ENCODE peak calls at places on chromosomes 13 and 19, in four cellular contexts. One of them, this sample, is unnamed.

GRCh38 chr13:48645845-48646244 is 7.9 kb upstream of the CYSLTR2 start:
- DNase-seq in sigmoid colon: no peak
- DNase-seq in SK-N-SH: no peak
- DNase-seq in Panc1: no peak
- DNase-seq in this sample: no peak

GRCh38 chr13:81760316-81760715 is 1419.4 kb upstream of the SPRY2 start:
- DNase-seq in sigmoid colon: no peak
- DNase-seq in SK-N-SH: no peak
- DNase-seq in Panc1: no peak
- DNase-seq in this sample: no peak

GRCh38 chr19:14072535-14073231 is at the start of gene MISP3:
- DNase-seq in sigmoid colon: peak
- DNase-seq in SK-N-SH: peak
- DNase-seq in Panc1: no peak
- DNase-seq in this sample: no peak

GRCh38 chr13:43905435-43906031 is 25.8 kb downstream of the LACC1 start:
- DNase-seq in sigmoid colon: no peak
- DNase-seq in SK-N-SH: peak
- DNase-seq in Panc1: peak
- DNase-seq in this sample: no peak

GRCh38 chr13:24692541-24692940 is 12.3 kb downstream of the ATP12A start:
- DNase-seq in sigmoid colon: no peak
- DNase-seq in SK-N-SH: no peak
- DNase-seq in Panc1: no peak
- DNase-seq in this sample: no peak

GRCh38 chr13:51601601-51602348 is 17.5 kb downstream of the WDFY2 start:
- DNase-seq in sigmoid colon: no peak
- DNase-seq in SK-N-SH: no peak
- DNase-seq in Panc1: no peak
- DNase-seq in this sample: no peak

GRCh38 chr19:36008336-36008978 is at the start of gene SYNE4:
- DNase-seq in sigmoid colon: peak
- DNase-seq in SK-N-SH: no peak
- DNase-seq in Panc1: no peak
- DNase-seq in this sample: no peak

GRCh38 chr13:40031031-40031430 is 375.6 kb downstream of the COG6 start:
- DNase-seq in sigmoid colon: no peak
- DNase-seq in SK-N-SH: no peak
- DNase-seq in Panc1: no peak
- DNase-seq in this sample: no peak

GRCh38 chr19:55075366-55075998 is at the start of gene EPS8L1:
- DNase-seq in sigmoid colon: no peak
- DNase-seq in SK-N-SH: no peak
- DNase-seq in Panc1: no peak
- DNase-seq in this sample: no peak

GRCh38 chr13:101487046-101487830 is 34.8 kb downstream of the ITGBL1 start:
- DNase-seq in sigmoid colon: no peak
- DNase-seq in SK-N-SH: no peak
- DNase-seq in Panc1: no peak
- DNase-seq in this sample: no peak

GRCh38 chr13:41352935-41353801 is 42.1 kb downstream of the NAA16 start:
- DNase-seq in sigmoid colon: no peak
- DNase-seq in SK-N-SH: peak
- DNase-seq in Panc1: peak
- DNase-seq in this sample: no peak

GRCh38 chr13:26348966-26349365 is 95.0 kb downstream of the CDK8 start:
- DNase-seq in sigmoid colon: no peak
- DNase-seq in SK-N-SH: no peak
- DNase-seq in Panc1: no peak
- DNase-seq in this sample: no peak

GRCh38 chr19:35975608-35976214 is 19.3 kb upstream of the SDHAF1 start:
- DNase-seq in sigmoid colon: no peak
- DNase-seq in SK-N-SH: no peak
- DNase-seq in Panc1: no peak
- DNase-seq in this sample: no peak

GRCh38 chr19:55228403-55229031 is at the start of gene TMEM86B:
- DNase-seq in sigmoid colon: no peak
- DNase-seq in SK-N-SH: peak
- DNase-seq in Panc1: no peak
- DNase-seq in this sample: no peak

GRCh38 chr13:22848539-22849052 is 332.2 kb upstream of the SGCG start:
- DNase-seq in sigmoid colon: no peak
- DNase-seq in SK-N-SH: peak
- DNase-seq in Panc1: no peak
- DNase-seq in this sample: no peak

GRCh38 chr13:40780822-40781401 is 8.5 kb upstream of the SLC25A15 start:
- DNase-seq in sigmoid colon: no peak
- DNase-seq in SK-N-SH: peak
- DNase-seq in Panc1: no peak
- DNase-seq in this sample: no peak

GRCh38 chr13:46630419-46631183 is 77.6 kb downstream of the LRCH1 start:
- DNase-seq in sigmoid colon: no peak
- DNase-seq in SK-N-SH: peak
- DNase-seq in Panc1: no peak
- DNase-seq in this sample: no peak

GRCh38 chr19:34707661-34708060 is 26.4 kb upstream of the ZNF181 start:
- DNase-seq in sigmoid colon: no peak
- DNase-seq in SK-N-SH: no peak
- DNase-seq in Panc1: no peak
- DNase-seq in this sample: no peak

GRCh38 chr13:98252931-98253470 is 75.9 kb upstream of the RNF113B start:
- DNase-seq in sigmoid colon: no peak
- DNase-seq in SK-N-SH: no peak
- DNase-seq in Panc1: no peak
- DNase-seq in this sample: no peak

GRCh38 chr19:35673121-35673804 is 6.9 kb downstream of the UPK1A start:
- DNase-seq in sigmoid colon: peak
- DNase-seq in SK-N-SH: peak
- DNase-seq in Panc1: peak
- DNase-seq in this sample: no peak

GRCh38 chr13:113963376-113963775 is 10.5 kb downstream of the C13orf46 start:
- DNase-seq in sigmoid colon: peak
- DNase-seq in SK-N-SH: no peak
- DNase-seq in Panc1: no peak
- DNase-seq in this sample: peak

GRCh38 chr13:114174529-114174941 is 4.5 kb upstream of the CFAP97D2 start:
- DNase-seq in sigmoid colon: no peak
- DNase-seq in SK-N-SH: no peak
- DNase-seq in Panc1: no peak
- DNase-seq in this sample: no peak

GRCh38 chr13:24649685-24650038 is 30.5 kb upstream of the ATP12A start:
- DNase-seq in sigmoid colon: no peak
- DNase-seq in SK-N-SH: no peak
- DNase-seq in Panc1: no peak
- DNase-seq in this sample: no peak

GRCh38 chr13:71320452-71320851 is 546.6 kb downstream of the DACH1 start:
- DNase-seq in sigmoid colon: no peak
- DNase-seq in SK-N-SH: no peak
- DNase-seq in Panc1: no peak
- DNase-seq in this sample: no peak

GRCh38 chr19:47539747-47540311 is 25.0 kb upstream of the NAPA start:
- DNase-seq in sigmoid colon: no peak
- DNase-seq in SK-N-SH: peak
- DNase-seq in Panc1: no peak
- DNase-seq in this sample: no peak

GRCh38 chr13:45691667-45692066 is 10.5 kb upstream of the CBY2 start:
- DNase-seq in sigmoid colon: no peak
- DNase-seq in SK-N-SH: no peak
- DNase-seq in Panc1: no peak
- DNase-seq in this sample: no peak

GRCh38 chr13:51873837-51874236 is 12.1 kb downstream of the CCDC70 start:
- DNase-seq in sigmoid colon: no peak
- DNase-seq in SK-N-SH: no peak
- DNase-seq in Panc1: no peak
- DNase-seq in this sample: no peak

GRCh38 chr19:38061294-38061693 is 154.3 kb downstream of the SIPA1L3 start:
- DNase-seq in sigmoid colon: no peak
- DNase-seq in SK-N-SH: no peak
- DNase-seq in Panc1: no peak
- DNase-seq in this sample: no peak

GRCh38 chr13:72959643-72960042 is 99.2 kb upstream of the KLF5 start:
- DNase-seq in sigmoid colon: no peak
- DNase-seq in SK-N-SH: no peak
- DNase-seq in Panc1: no peak
- DNase-seq in this sample: no peak

GRCh38 chr19:38648789-38649304 is 1.4 kb downstream of the ACTN4 start:
- DNase-seq in sigmoid colon: no peak
- DNase-seq in SK-N-SH: no peak
- DNase-seq in Panc1: no peak
- DNase-seq in this sample: no peak

GRCh38 chr13:47675871-47676270 is 325.2 kb downstream of the SUCLA2 start:
- DNase-seq in sigmoid colon: no peak
- DNase-seq in SK-N-SH: no peak
- DNase-seq in Panc1: no peak
- DNase-seq in this sample: no peak

GRCh38 chr13:100608906-100609305 is 20.3 kb upstream of the GGACT start:
- DNase-seq in sigmoid colon: no peak
- DNase-seq in SK-N-SH: no peak
- DNase-seq in Panc1: no peak
- DNase-seq in this sample: no peak

GRCh38 chr19:38852231-38853044 is 2.7 kb upstream of the HNRNPL start:
- DNase-seq in sigmoid colon: peak
- DNase-seq in SK-N-SH: peak
- DNase-seq in Panc1: no peak
- DNase-seq in this sample: peak

GRCh38 chr19:2550431-2551171 is 74.7 kb downstream of the GADD45B start:
- DNase-seq in sigmoid colon: peak
- DNase-seq in SK-N-SH: peak
- DNase-seq in Panc1: no peak
- DNase-seq in this sample: no peak

GRCh38 chr19:2607712-2608601 is 94.5 kb downstream of the GNG7 start:
- DNase-seq in sigmoid colon: peak
- DNase-seq in SK-N-SH: no peak
- DNase-seq in Panc1: no peak
- DNase-seq in this sample: no peak

GRCh38 chr13:102351486-102351885 is 50.4 kb downstream of the FGF14 start:
- DNase-seq in sigmoid colon: no peak
- DNase-seq in SK-N-SH: no peak
- DNase-seq in Panc1: no peak
- DNase-seq in this sample: no peak

GRCh38 chr13:105426454-105426853 is 1109.0 kb downstream of the EFNB2 start:
- DNase-seq in sigmoid colon: no peak
- DNase-seq in SK-N-SH: no peak
- DNase-seq in Panc1: no peak
- DNase-seq in this sample: no peak
- TF ChIP-seq POLR2AphosphoS5 in sigmoid colon: no peak
- TF ChIP-seq POLR2AphosphoS5 in SK-N-SH: no peak
- TF ChIP-seq POLR2AphosphoS5 in Panc1: no peak
- TF ChIP-seq POLR2AphosphoS5 in this sample: no peak

GRCh38 chr19:16146112-16146511 is 2.6 kb downstream of the HSH2D start:
- DNase-seq in sigmoid colon: no peak
- DNase-seq in SK-N-SH: no peak
- DNase-seq in Panc1: no peak
- DNase-seq in this sample: no peak
- H3K27ac ChIP-seq in sigmoid colon: no peak
- H3K27ac ChIP-seq in SK-N-SH: no peak
- H3K27ac ChIP-seq in Panc1: no peak
- H3K27ac ChIP-seq in this sample: no peak

GRCh38 chr19:1267441-1268391 is 1.4 kb upstream of the CIRBP start:
- DNase-seq in sigmoid colon: peak
- DNase-seq in SK-N-SH: no peak
- DNase-seq in Panc1: no peak
- DNase-seq in this sample: peak

GRCh38 chr19:1264801-1265610 is 4.1 kb upstream of the CIRBP start:
- DNase-seq in sigmoid colon: peak
- DNase-seq in SK-N-SH: no peak
- DNase-seq in Panc1: no peak
- DNase-seq in this sample: peak

GRCh38 chr19:1265611-1266115 is 3.5 kb upstream of the CIRBP start:
- DNase-seq in sigmoid colon: peak
- DNase-seq in SK-N-SH: no peak
- DNase-seq in Panc1: no peak
- DNase-seq in this sample: peak

GRCh38 chr19:1266818-1267440 is 2.2 kb upstream of the CIRBP start:
- DNase-seq in sigmoid colon: peak
- DNase-seq in SK-N-SH: peak
- DNase-seq in Panc1: no peak
- DNase-seq in this sample: peak

GRCh38 chr19:1266116-1266817 is 2.9 kb upstream of the CIRBP start:
- DNase-seq in sigmoid colon: peak
- DNase-seq in SK-N-SH: peak
- DNase-seq in Panc1: no peak
- DNase-seq in this sample: peak
- TF ChIP-seq POLR2AphosphoS5 in sigmoid colon: no peak
- TF ChIP-seq POLR2AphosphoS5 in SK-N-SH: no peak
- TF ChIP-seq POLR2AphosphoS5 in Panc1: no peak
- TF ChIP-seq POLR2AphosphoS5 in this sample: no peak

DNA sequence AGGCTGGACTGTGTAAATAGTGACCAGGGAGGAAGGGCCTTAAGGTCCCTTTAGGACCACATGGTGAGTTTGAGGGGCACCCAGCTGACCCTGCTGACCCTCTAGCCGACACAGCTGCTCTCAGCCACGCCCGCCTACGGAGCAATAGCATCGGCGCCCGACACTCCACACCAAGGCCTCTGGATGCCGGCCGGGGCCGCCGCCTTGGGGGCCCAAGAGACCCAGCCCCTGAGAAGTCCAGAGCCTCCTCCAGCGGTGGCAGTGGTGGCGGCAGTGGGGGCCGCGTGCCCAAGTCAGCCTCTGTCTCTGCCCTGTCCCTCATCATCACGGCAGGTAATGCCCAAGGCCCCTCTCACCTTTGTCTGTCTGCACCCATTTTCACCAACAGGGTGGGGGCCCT is 8.6 kb upstream of the PIK3R2 start:
- DNase-seq in sigmoid colon: no peak
- DNase-seq in SK-N-SH: no peak
- DNase-seq in Panc1: no peak
- DNase-seq in this sample: no peak
- H3K27ac ChIP-seq in sigmoid colon: no peak
- H3K27ac ChIP-seq in SK-N-SH: no peak
- H3K27ac ChIP-seq in Panc1: no peak
- H3K27ac ChIP-seq in this sample: no peak

GRCh38 chr13:110685305-110685704 is 20.6 kb downstream of the CARS2 start:
- DNase-seq in sigmoid colon: peak
- DNase-seq in SK-N-SH: no peak
- DNase-seq in Panc1: no peak
- DNase-seq in this sample: no peak
- TF ChIP-seq POLR2AphosphoS5 in sigmoid colon: peak
- TF ChIP-seq POLR2AphosphoS5 in SK-N-SH: no peak
- TF ChIP-seq POLR2AphosphoS5 in Panc1: no peak
- TF ChIP-seq POLR2AphosphoS5 in this sample: no peak

This sample was measured in suprapubic skin.